ENCODE peak calls at places on chromosome 16, in nine cellular contexts. One of them, this sample, is unnamed.

GRCh38 chr16:72939247-72939646 is 108.7 kb downstream of the ZFHX3 start:
- DNase-seq in transverse colon: peak; percentile 36
- DNase-seq in cardiac muscle cell: peak; percentile 76
- DNase-seq in GM12865: no peak
- DNase-seq in vagina: no peak
- DNase-seq in body of pancreas: no peak
- DNase-seq in mesendoderm: peak; percentile 31
- DNase-seq in psoas muscle: no peak
- DNase-seq in mammary epithelial cell: no peak
- DNase-seq in this sample: peak; percentile 79

GRCh38 chr16:70715860-70716357 is 30.1 kb upstream of the MTSS2 start:
- DNase-seq in vagina: no peak
- DNase-seq in GM12865: no peak
- DNase-seq in psoas muscle: no peak
- DNase-seq in mesendoderm: no peak
- DNase-seq in transverse colon: no peak
- DNase-seq in body of pancreas: peak; percentile 48
- DNase-seq in mammary epithelial cell: no peak
- DNase-seq in cardiac muscle cell: peak; percentile 86
- DNase-seq in this sample: no peak

GRCh38 chr16:69040144-69040909 is 65.1 kb upstream of the HAS3 start:
- DNase-seq in vagina: no peak
- DNase-seq in mammary epithelial cell: peak; percentile 84
- DNase-seq in transverse colon: no peak
- DNase-seq in psoas muscle: no peak
- DNase-seq in body of pancreas: no peak
- DNase-seq in GM12865: no peak
- DNase-seq in cardiac muscle cell: peak; percentile 27
- DNase-seq in mesendoderm: no peak
- DNase-seq in this sample: no peak

GRCh38 chr16:1069154-1069553 is 3.4 kb upstream of the SSTR5 start:
- DNase-seq in body of pancreas: no peak
- DNase-seq in transverse colon: no peak
- DNase-seq in vagina: no peak
- DNase-seq in mesendoderm: peak; percentile 53
- DNase-seq in GM12865: no peak
- DNase-seq in psoas muscle: no peak
- DNase-seq in mammary epithelial cell: no peak
- DNase-seq in cardiac muscle cell: no peak
- DNase-seq in this sample: no peak

GRCh38 chr16:72942021-72942420 is 105.9 kb downstream of the ZFHX3 start:
- DNase-seq in psoas muscle: no peak
- DNase-seq in GM12865: no peak
- DNase-seq in mesendoderm: no peak
- DNase-seq in cardiac muscle cell: no peak
- DNase-seq in mammary epithelial cell: no peak
- DNase-seq in body of pancreas: no peak
- DNase-seq in transverse colon: no peak
- DNase-seq in vagina: no peak
- DNase-seq in this sample: no peak

GRCh38 chr16:82358601-82359221 is 188.7 kb upstream of the MPHOSPH6 start:
- DNase-seq in mammary epithelial cell: no peak
- DNase-seq in cardiac muscle cell: no peak
- DNase-seq in mesendoderm: no peak
- DNase-seq in psoas muscle: no peak
- DNase-seq in transverse colon: no peak
- DNase-seq in GM12865: no peak
- DNase-seq in body of pancreas: no peak
- DNase-seq in vagina: peak; percentile 22
- DNase-seq in this sample: no peak

GRCh38 chr16:22001591-22001990 is 675 bp upstream of the PDZD9 start:
- DNase-seq in GM12865: no peak
- DNase-seq in mesendoderm: no peak
- DNase-seq in cardiac muscle cell: peak; percentile 62
- DNase-seq in body of pancreas: no peak
- DNase-seq in mammary epithelial cell: peak; percentile 70
- DNase-seq in vagina: no peak
- DNase-seq in psoas muscle: no peak
- DNase-seq in transverse colon: no peak
- DNase-seq in this sample: no peak

GRCh38 chr16:65061935-65062334 is 59.9 kb downstream of the CDH11 start:
- DNase-seq in GM12865: no peak
- DNase-seq in transverse colon: no peak
- DNase-seq in vagina: no peak
- DNase-seq in psoas muscle: no peak
- DNase-seq in cardiac muscle cell: no peak
- DNase-seq in mesendoderm: no peak
- DNase-seq in body of pancreas: no peak
- DNase-seq in mammary epithelial cell: no peak
- DNase-seq in this sample: no peak

GRCh38 chr16:64362193-64362592 is 759.7 kb downstream of the CDH11 start:
- DNase-seq in body of pancreas: no peak
- DNase-seq in vagina: no peak
- DNase-seq in GM12865: no peak
- DNase-seq in mesendoderm: no peak
- DNase-seq in transverse colon: no peak
- DNase-seq in mammary epithelial cell: peak; percentile 8
- DNase-seq in psoas muscle: no peak
- DNase-seq in cardiac muscle cell: no peak
- DNase-seq in this sample: no peak

GRCh38 chr16:54287018-54287757 is 601 bp upstream of the IRX3 start:
- DNase-seq in psoas muscle: no peak
- DNase-seq in cardiac muscle cell: no peak
- DNase-seq in vagina: no peak
- DNase-seq in transverse colon: no peak
- DNase-seq in mesendoderm: no peak
- DNase-seq in body of pancreas: no peak
- DNase-seq in mammary epithelial cell: no peak
- DNase-seq in GM12865: no peak
- DNase-seq in this sample: no peak

GRCh38 chr16:23270654-23271053 is 31.4 kb upstream of the SCNN1B start:
- DNase-seq in vagina: no peak
- DNase-seq in body of pancreas: no peak
- DNase-seq in transverse colon: no peak
- DNase-seq in mammary epithelial cell: no peak
- DNase-seq in psoas muscle: no peak
- DNase-seq in GM12865: no peak
- DNase-seq in mesendoderm: no peak
- DNase-seq in cardiac muscle cell: no peak
- DNase-seq in this sample: no peak

GRCh38 chr16:23267647-23268046 is 34.5 kb upstream of the SCNN1B start:
- DNase-seq in cardiac muscle cell: no peak
- DNase-seq in transverse colon: no peak
- DNase-seq in vagina: no peak
- DNase-seq in psoas muscle: no peak
- DNase-seq in mammary epithelial cell: no peak
- DNase-seq in mesendoderm: no peak
- DNase-seq in GM12865: no peak
- DNase-seq in body of pancreas: no peak
- DNase-seq in this sample: no peak

GRCh38 chr16:23269248-23270091 is 32.6 kb upstream of the SCNN1B start:
- DNase-seq in cardiac muscle cell: no peak
- DNase-seq in mammary epithelial cell: no peak
- DNase-seq in transverse colon: no peak
- DNase-seq in vagina: no peak
- DNase-seq in GM12865: no peak
- DNase-seq in psoas muscle: no peak
- DNase-seq in mesendoderm: peak; percentile 7
- DNase-seq in body of pancreas: no peak
- DNase-seq in this sample: no peak

DNA sequence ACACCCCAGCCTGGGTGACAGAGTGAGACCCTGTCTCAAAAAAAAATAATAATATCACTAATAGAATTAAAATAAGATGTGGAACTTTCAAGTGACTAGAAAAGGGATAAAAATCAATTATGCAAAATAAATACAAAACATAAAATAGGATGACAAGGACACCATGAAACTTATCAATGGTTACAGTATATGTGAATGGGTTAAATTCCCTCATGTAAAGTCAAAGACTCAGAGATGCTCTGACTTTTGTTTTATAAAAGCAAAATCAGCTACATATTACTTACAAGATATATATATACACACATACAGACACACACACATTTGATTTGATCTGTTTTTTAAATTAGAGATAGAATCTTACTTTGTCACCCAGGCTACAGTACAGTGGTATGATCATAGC is 33.5 kb upstream of the SCNN1B start:
- DNase-seq in body of pancreas: no peak
- DNase-seq in psoas muscle: no peak
- DNase-seq in transverse colon: no peak
- DNase-seq in mammary epithelial cell: no peak
- DNase-seq in cardiac muscle cell: no peak
- DNase-seq in mesendoderm: no peak
- DNase-seq in vagina: no peak
- DNase-seq in GM12865: no peak
- DNase-seq in this sample: no peak
- H3K4me3 ChIP-seq in body of pancreas: no peak overlapping the region
- H3K4me3 ChIP-seq in psoas muscle: no peak overlapping the region
- H3K4me3 ChIP-seq in transverse colon: no peak overlapping the region
- H3K4me3 ChIP-seq in mammary epithelial cell: no peak overlapping the region
- H3K4me3 ChIP-seq in cardiac muscle cell: no peak overlapping the region
- H3K4me3 ChIP-seq in mesendoderm: no peak overlapping the region
- H3K4me3 ChIP-seq in vagina: no peak overlapping the region
- H3K4me3 ChIP-seq in GM12865: no peak overlapping the region
- H3K4me3 ChIP-seq in this sample: no peak overlapping the region

DNA sequence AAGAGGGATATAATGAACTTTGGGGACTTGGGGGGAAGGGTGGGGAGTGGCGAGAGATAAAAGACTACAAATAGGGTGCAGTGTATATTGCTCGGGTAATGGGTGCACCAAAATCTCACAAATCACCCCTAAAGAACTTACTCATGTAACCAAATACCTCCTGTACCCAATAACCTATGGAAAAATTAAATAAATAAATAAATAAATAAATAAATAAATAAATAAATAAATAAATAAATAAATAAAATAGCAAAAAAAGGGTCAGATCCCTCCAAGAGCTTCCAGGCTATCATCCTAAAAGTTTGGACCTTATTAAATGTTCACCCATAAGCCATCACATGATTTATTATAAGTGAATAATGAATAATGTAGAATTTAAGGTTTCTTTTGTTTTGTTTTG is 636.1 kb upstream of the C16orf82 start:
- DNase-seq in psoas muscle: no peak
- DNase-seq in GM12865: no peak
- DNase-seq in mesendoderm: no peak
- DNase-seq in cardiac muscle cell: no peak
- DNase-seq in transverse colon: no peak
- DNase-seq in mammary epithelial cell: no peak
- DNase-seq in body of pancreas: no peak
- DNase-seq in vagina: no peak
- DNase-seq in this sample: no peak
- H3K4me3 ChIP-seq in psoas muscle: no peak overlapping the region
- H3K4me3 ChIP-seq in GM12865: no peak overlapping the region
- H3K4me3 ChIP-seq in mesendoderm: no peak overlapping the region
- H3K4me3 ChIP-seq in cardiac muscle cell: no peak overlapping the region
- H3K4me3 ChIP-seq in transverse colon: no peak overlapping the region
- H3K4me3 ChIP-seq in mammary epithelial cell: no peak overlapping the region
- H3K4me3 ChIP-seq in body of pancreas: no peak overlapping the region
- H3K4me3 ChIP-seq in vagina: no peak overlapping the region
- H3K4me3 ChIP-seq in this sample: no peak overlapping the region

GRCh38 chr16:56641166-56641565 is 2.7 kb downstream of the MT1A start:
- DNase-seq in mammary epithelial cell: no peak
- DNase-seq in cardiac muscle cell: no peak
- DNase-seq in transverse colon: no peak
- DNase-seq in GM12865: no peak
- DNase-seq in mesendoderm: no peak
- DNase-seq in body of pancreas: no peak
- DNase-seq in psoas muscle: no peak
- DNase-seq in vagina: no peak
- DNase-seq in this sample: no peak

GRCh38 chr16:56645311-56645710 is 6.4 kb upstream of the MT1B start:
- DNase-seq in vagina: no peak
- DNase-seq in mammary epithelial cell: peak; percentile 24
- DNase-seq in cardiac muscle cell: no peak
- DNase-seq in GM12865: no peak
- DNase-seq in mesendoderm: no peak
- DNase-seq in transverse colon: no peak
- DNase-seq in body of pancreas: no peak
- DNase-seq in psoas muscle: no peak
- DNase-seq in this sample: no peak

GRCh38 chr16:56645838-56646237 is 5.8 kb upstream of the MT1B start:
- DNase-seq in vagina: no peak
- DNase-seq in psoas muscle: no peak
- DNase-seq in transverse colon: no peak
- DNase-seq in body of pancreas: no peak
- DNase-seq in mesendoderm: no peak
- DNase-seq in mammary epithelial cell: no peak
- DNase-seq in cardiac muscle cell: no peak
- DNase-seq in GM12865: no peak
- DNase-seq in this sample: no peak

GRCh38 chr16:56643833-56644232 is 5.4 kb downstream of the MT1A start:
- DNase-seq in transverse colon: no peak
- DNase-seq in psoas muscle: no peak
- DNase-seq in vagina: no peak
- DNase-seq in cardiac muscle cell: no peak
- DNase-seq in GM12865: no peak
- DNase-seq in mammary epithelial cell: no peak
- DNase-seq in body of pancreas: no peak
- DNase-seq in mesendoderm: no peak
- DNase-seq in this sample: no peak

DNA sequence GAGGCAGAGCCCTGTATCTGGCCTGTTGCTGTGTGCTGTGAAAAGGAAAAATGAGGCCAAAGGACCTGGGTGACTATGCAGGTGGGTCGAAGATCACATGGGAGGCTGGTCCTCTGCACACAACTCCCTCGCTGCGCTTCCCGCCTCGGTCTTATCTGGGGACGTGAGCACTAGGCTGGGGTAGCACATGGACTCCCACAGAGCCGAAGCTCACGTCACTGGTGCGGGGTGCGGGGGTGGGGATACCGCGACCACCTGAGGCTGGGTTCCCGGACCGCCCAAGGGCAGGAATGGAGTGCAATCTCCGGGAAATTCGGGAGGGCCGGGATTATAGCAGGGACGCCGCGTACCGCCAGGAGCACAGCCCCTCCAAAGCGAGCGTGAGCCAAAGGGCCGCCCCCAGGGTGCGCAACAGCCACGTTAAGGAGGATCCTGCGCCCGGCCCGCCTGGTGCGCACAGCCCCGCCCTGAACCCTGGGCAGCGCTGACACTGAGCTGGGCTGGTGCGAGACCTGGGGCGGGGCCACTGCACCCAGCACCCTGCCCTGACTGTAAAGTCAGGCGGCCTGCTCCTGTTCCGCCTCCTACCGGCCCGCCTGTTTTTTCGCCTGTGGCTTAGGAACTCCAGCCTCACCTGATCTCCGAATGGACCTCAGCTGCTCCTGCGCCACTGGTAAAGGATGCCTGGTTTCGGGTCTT is 4.8 kb downstream of the MT1A start:
- DNase-seq in transverse colon: peak; percentile 89
- DNase-seq in body of pancreas: peak; percentile 91
- DNase-seq in cardiac muscle cell: peak; percentile 70
- DNase-seq in psoas muscle: peak; percentile 83
- DNase-seq in vagina: no peak
- DNase-seq in mesendoderm: peak; percentile 52
- DNase-seq in GM12865: peak; percentile 59
- DNase-seq in mammary epithelial cell: peak; percentile 56
- DNase-seq in this sample: peak; percentile 76
- H3K4me3 ChIP-seq in transverse colon: peak overlapping the region; percentile 19
- H3K4me3 ChIP-seq in body of pancreas: no peak overlapping the region
- H3K4me3 ChIP-seq in cardiac muscle cell: no peak overlapping the region
- H3K4me3 ChIP-seq in psoas muscle: peak overlapping the region; percentile 52
- H3K4me3 ChIP-seq in vagina: peak overlapping the region; percentile 35
- H3K4me3 ChIP-seq in mesendoderm: no peak overlapping the region
- H3K4me3 ChIP-seq in GM12865: no peak overlapping the region
- H3K4me3 ChIP-seq in mammary epithelial cell: no peak overlapping the region
- H3K4me3 ChIP-seq in this sample: peak overlapping the region; percentile 39

GRCh38 chr16:59263980-59264379 is 529.9 kb upstream of the GOT2 start:
- DNase-seq in body of pancreas: no peak
- DNase-seq in transverse colon: no peak
- DNase-seq in GM12865: no peak
- DNase-seq in psoas muscle: no peak
- DNase-seq in mammary epithelial cell: no peak
- DNase-seq in vagina: no peak
- DNase-seq in cardiac muscle cell: no peak
- DNase-seq in mesendoderm: no peak
- DNase-seq in this sample: no peak
- H3K4me3 ChIP-seq in body of pancreas: no peak overlapping the region
- H3K4me3 ChIP-seq in transverse colon: no peak overlapping the region
- H3K4me3 ChIP-seq in GM12865: no peak overlapping the region
- H3K4me3 ChIP-seq in psoas muscle: no peak overlapping the region
- H3K4me3 ChIP-seq in mammary epithelial cell: no peak overlapping the region
- H3K4me3 ChIP-seq in vagina: no peak overlapping the region
- H3K4me3 ChIP-seq in cardiac muscle cell: no peak overlapping the region
- H3K4me3 ChIP-seq in mesendoderm: no peak overlapping the region
- H3K4me3 ChIP-seq in this sample: no peak overlapping the region